ENCODE peak calls at places on chromosomes 11 and 22, in four cellular contexts. C, H, J and M are unnamed samples.

GRCh38 chr11:63369971-63370588 is 495 bp downstream of the SLC22A9 start:
- DNase-seq in C (no peak), H (no peak), J (no peak), M (no peak)

GRCh38 chr22:45225732-45226560 is 14.7 kb downstream of the KIAA0930 start:
- DNase-seq in C (no peak), H (peak), J (no peak), M (no peak)

GRCh38 chr11:79404325-79404724 is 36.5 kb downstream of the TENM4 start:
- DNase-seq in C (no peak), H (peak), J (no peak), M (no peak)

GRCh38 chr11:131668867-131669780 is 298.7 kb downstream of the NTM start:
- DNase-seq in C (no peak), H (peak), J (peak), M (peak)

GRCh38 chr11:57200937-57201336 is 19.2 kb downstream of the LRRC55 start:
- DNase-seq in C (no peak), H (no peak), J (no peak), M (no peak)

GRCh38 chr22:35425971-35426800 is 26.2 kb downstream of the MCM5 start:
- DNase-seq in C (peak), H (peak), J (no peak), M (peak)

GRCh38 chr22:43128116-43128515 is 15.1 kb downstream of the MCAT start:
- DNase-seq in C (no peak), H (no peak), J (no peak), M (no peak)

GRCh38 chr11:19920982-19921381 is 208.3 kb downstream of the NAV2 start:
- DNase-seq in C (peak), H (no peak), J (no peak), M (no peak)